ENCODE peak calls at places on chromosomes 11 and 22, in six cellular contexts. F is left lung, I is H9, Y is HCT116, A is mammary epithelial cell, W is left ventricle myocardium inferior. M is an unnamed sample.

GRCh38 chr22:43777204-43777671 is 34.9 kb downstream of the EFCAB6 start:
- DNase-seq in F (no peak), I (no peak), Y (no peak), A (peak; percentile 79), W (no peak), M (peak; percentile 61)

GRCh38 chr11:5280582-5281102 is 10.9 kb upstream of the HBE1 start:
- DNase-seq in F (peak; percentile 40), I (peak; percentile 69), Y (peak; percentile 97), A (peak; percentile 98), W (peak; percentile 17), M (peak; percentile 92)

GRCh38 chr11:117919326-117920275 is 9.6 kb downstream of the TMPRSS13 start:
- DNase-seq in F (peak; percentile 31), I (no peak), Y (no peak), A (peak; percentile 27), W (no peak), M (no peak)

GRCh38 chr11:118607401-118608267 is at the start of gene PHLDB1:
- DNase-seq in F (no peak), I (peak; percentile 64), Y (no peak), A (peak; percentile 63), W (peak; percentile 82), M (no peak)

GRCh38 chr11:112470355-112470754 is 209.7 kb upstream of the PLET1 start:
- DNase-seq in F (no peak), I (no peak), Y (no peak), A (no peak), W (no peak), M (no peak)

GRCh38 chr22:39652990-39653786 is 82.6 kb downstream of the CACNA1I start:
- DNase-seq in F (no peak), I (no peak), Y (no peak), A (no peak), W (no peak), M (no peak)

GRCh38 chr22:29972121-29972520 is 89.1 kb downstream of the MTMR3 start:
- DNase-seq in F (no peak), I (no peak), Y (no peak), A (no peak), W (no peak), M (no peak)

GRCh38 chr11:120801801-120802689 is 221.9 kb upstream of the TBCEL start:
- DNase-seq in F (no peak), I (peak; percentile 78), Y (peak; percentile 32), A (peak; percentile 40), W (peak; percentile 44), M (no peak)

GRCh38 chr11:64885367-64886286 is 7.2 kb upstream of the EHD1 start:
- DNase-seq in F (no peak), I (no peak), Y (no peak), A (no peak), W (no peak), M (no peak)

GRCh38 chr22:49487950-49488349 is 339.7 kb downstream of the BRD1 start:
- DNase-seq in F (no peak), I (peak; percentile 81), Y (peak; percentile 62), A (no peak), W (no peak), M (no peak)

GRCh38 chr22:49491221-49491635 is 336.4 kb downstream of the BRD1 start:
- DNase-seq in F (no peak), I (no peak), Y (no peak), A (no peak), W (no peak), M (no peak)

GRCh38 chr22:49489821-49490220 is 337.9 kb downstream of the BRD1 start:
- DNase-seq in F (no peak), I (no peak), Y (no peak), A (no peak), W (no peak), M (no peak)

GRCh38 chr22:49490692-49491091 is 337.0 kb downstream of the BRD1 start:
- DNase-seq in F (no peak), I (no peak), Y (no peak), A (no peak), W (no peak), M (no peak)

DNA sequence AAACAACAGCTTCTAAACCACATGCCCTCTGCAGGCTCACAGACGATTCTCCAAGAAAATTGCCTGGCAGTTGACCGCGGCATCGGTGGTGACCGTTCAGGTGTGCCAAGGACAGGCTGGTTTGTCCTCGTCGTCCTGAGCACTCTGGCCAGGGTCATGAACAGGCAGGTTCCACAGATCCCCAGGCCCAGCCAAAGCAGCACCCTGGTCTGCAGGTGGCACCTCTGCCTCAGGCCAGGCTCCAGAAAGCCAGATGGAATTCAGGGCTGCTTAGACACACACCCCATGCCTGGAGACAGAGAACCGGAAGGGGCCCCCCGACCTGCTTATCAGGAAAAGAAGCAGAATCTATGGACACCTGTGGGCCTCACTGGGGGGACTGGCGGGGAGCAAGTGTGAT is 338.7 kb downstream of the BRD1 start:
- DNase-seq in F (no peak), I (no peak), Y (no peak), A (no peak), W (no peak), M (no peak)
- H3K27ac ChIP-seq in F (no peak overlapping the region), I (no peak overlapping the region), Y (no peak overlapping the region), A (no peak overlapping the region), W (no peak overlapping the region), M (no peak overlapping the region)

GRCh38 chr11:11743216-11743615 is 98.6 kb upstream of the USP47 start:
- DNase-seq in F (no peak), I (no peak), Y (no peak), A (no peak), W (no peak), M (no peak)

GRCh38 chr11:11742486-11742885 is 99.3 kb upstream of the USP47 start:
- DNase-seq in F (no peak), I (no peak), Y (no peak), A (no peak), W (no peak), M (no peak)

GRCh38 chr11:11748706-11749365 is 92.9 kb upstream of the USP47 start:
- DNase-seq in F (no peak), I (no peak), Y (no peak), A (peak; percentile 54), W (no peak), M (no peak)

GRCh38 chr11:11747570-11747969 is 94.2 kb upstream of the USP47 start:
- DNase-seq in F (no peak), I (no peak), Y (no peak), A (no peak), W (no peak), M (no peak)

GRCh38 chr11:11746454-11746853 is 95.3 kb upstream of the USP47 start:
- DNase-seq in F (no peak), I (no peak), Y (no peak), A (no peak), W (no peak), M (no peak)
- H3K27ac ChIP-seq in F (no peak overlapping the region), I (no peak overlapping the region), Y (no peak overlapping the region), A (no peak overlapping the region), W (no peak overlapping the region), M (no peak overlapping the region)

DNA sequence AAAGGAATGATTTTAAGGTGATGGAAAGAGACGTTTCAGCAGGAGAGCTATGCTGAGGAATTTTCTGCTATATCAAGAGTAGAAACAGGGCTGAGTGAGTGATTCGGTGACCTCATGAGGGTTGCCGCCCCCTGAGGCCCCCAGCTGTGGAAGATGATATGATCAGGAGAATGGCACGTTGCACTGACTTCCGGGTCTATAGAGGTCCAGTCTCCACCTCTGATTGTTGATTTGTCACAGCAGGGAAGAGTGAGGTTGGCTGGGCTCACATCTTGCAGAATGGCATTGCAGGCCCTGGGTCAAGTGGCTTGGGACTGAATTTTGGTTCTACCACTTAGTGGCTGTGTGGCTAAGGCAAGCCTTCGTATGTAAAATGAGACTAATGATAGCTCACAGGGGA is 205.1 kb downstream of the SNX19 start:
- DNase-seq in F (no peak), I (no peak), Y (no peak), A (no peak), W (no peak), M (no peak)
- H3K27ac ChIP-seq in F (no peak overlapping the region), I (no peak overlapping the region), Y (no peak overlapping the region), A (no peak overlapping the region), W (no peak overlapping the region), M (no peak overlapping the region)

GRCh38 chr22:31148516-31148915 is 8.2 kb upstream of the PLA2G3 start:
- DNase-seq in F (no peak), I (no peak), Y (no peak), A (no peak), W (no peak), M (no peak)
- H3K27ac ChIP-seq in F (no peak overlapping the region), I (no peak overlapping the region), Y (no peak overlapping the region), A (no peak overlapping the region), W (peak overlapping the region; percentile 83), M (no peak overlapping the region)